ENCODE peak calls at places on chromosomes 7 and 10, in eight cellular contexts. N is kidney; C is activated naive CD8-positive, alpha-beta T cell treated with anti-CD3 and anti-CD28 coated beads for 36 hours; Q is T1000; F is suprapubic skin; E is cardiac muscle cell; K is NCI-H748 treated with DMSO at 0.1 percent for 48 hours; I is stimulated activated CD8-positive, alpha-beta memory T cell treated with anti-CD3 and anti-CD28 coated beads, Interleukin-4, amount 100 ng/mL, for 4 hours. T is an unnamed sample.

GRCh38 chr7:438916-439315 is 80.7 kb downstream of the PDGFA start:
- DNase-seq in N (no peak), C (no peak), Q (no peak), F (no peak), E (no peak), K (no peak), I (no peak), T (no peak)

GRCh38 chr7:150322114-150322832 is 882 bp upstream of the LRRC61 start:
- DNase-seq in N (no peak), C (peak), Q (no peak), F (no peak), E (no peak), K (no peak), I (peak), T (peak)

GRCh38 chr7:152891160-152891621 is 131.6 kb downstream of the ACTR3B start:
- DNase-seq in N (peak), C (no peak), Q (no peak), F (no peak), E (no peak), K (no peak), I (no peak), T (no peak)

GRCh38 chr10:6840093-6840763 is 260.2 kb upstream of the PRKCQ start:
- DNase-seq in N (no peak), C (no peak), Q (no peak), F (no peak), E (no peak), K (no peak), I (no peak), T (no peak)

GRCh38 chr7:54860843-54861242 is 101.8 kb upstream of the SEC61G start:
- DNase-seq in N (no peak), C (no peak), Q (no peak), F (no peak), E (no peak), K (no peak), I (no peak), T (no peak)

GRCh38 chr10:88154596-88155250 is 291.3 kb downstream of the PTEN start:
- DNase-seq in N (no peak), C (no peak), Q (no peak), F (no peak), E (no peak), K (no peak), I (no peak), T (no peak)

GRCh38 chr10:92267343-92267742 is 23.5 kb downstream of the CPEB3 start:
- DNase-seq in N (no peak), C (no peak), Q (no peak), F (no peak), E (peak), K (no peak), I (no peak), T (no peak)

GRCh38 chr7:107045195-107045960 is 873 bp downstream of the PRKAR2B start:
- DNase-seq in N (no peak), C (no peak), Q (no peak), F (no peak), E (peak), K (peak), I (no peak), T (no peak)

GRCh38 chr10:62584216-62584615 is 210.0 kb downstream of the ZNF365 start:
- DNase-seq in N (no peak), C (no peak), Q (peak), F (no peak), E (no peak), K (no peak), I (no peak), T (no peak)

GRCh38 chr10:11527700-11528255 is 83.7 kb downstream of the USP6NL start:
- DNase-seq in N (no peak), C (no peak), Q (no peak), F (no peak), E (no peak), K (no peak), I (no peak), T (no peak)

GRCh38 chr10:15715619-15716227 is 4.0 kb downstream of the ITGA8 start:
- DNase-seq in N (no peak), C (no peak), Q (no peak), F (no peak), E (peak), K (no peak), I (no peak), T (no peak)

GRCh38 chr10:80702143-80702542 is 164.4 kb downstream of the SH2D4B start:
- DNase-seq in N (peak), C (no peak), Q (no peak), F (no peak), E (peak), K (no peak), I (no peak), T (no peak)

GRCh38 chr10:124125305-124126116 is 32.1 kb upstream of the CHST15 start:
- DNase-seq in N (peak), C (no peak), Q (no peak), F (no peak), E (peak), K (no peak), I (no peak), T (no peak)